ENCODE peak calls at places on chromosome 19, in seven cellular contexts. X is stimulated activated effector memory CD8-positive, alpha-beta T cell treated with anti-CD3 and anti-CD28 coated beads, Interleukin-12 subunit alpha, Interleukin-12 subunit beta, amount 100 ng/mL, for 72 hours; Q is NCI-H1105; K is kidney tubule cell; H is CD8-positive, alpha-beta memory T cell; V is NCI-H446 treated with DMSO at 0.1 percent for 48 hours; U is AG04450. P is an unnamed sample.

GRCh38 chr19:11323601-11324078 is 15.8 kb downstream of the RAB3D start:
- DNase-seq in K (no peak), H (no peak), U (no peak), Q (no peak), X (no peak), V (no peak), P (no peak)

GRCh38 chr19:18513868-18514267 is 8.0 kb downstream of the ELL start:
- DNase-seq in K (no peak), X (no peak), U (no peak), Q (no peak), H (no peak), V (no peak), P (no peak)

GRCh38 chr19:45637890-45638667 is 1.1 kb downstream of the EML2 start:
- DNase-seq in H (no peak), Q (no peak), K (peak), V (no peak), X (no peak), U (no peak), P (peak)

GRCh38 chr19:45408830-45409593 is 2.6 kb downstream of the POLR1G start:
- DNase-seq in U (no peak), K (no peak), X (no peak), Q (no peak), V (no peak), H (no peak), P (no peak)

GRCh38 chr19:6723738-6724137 is 3.3 kb upstream of the C3 start:
- DNase-seq in V (no peak), K (peak), Q (no peak), U (no peak), X (no peak), H (no peak), P (peak)

GRCh38 chr19:37699057-37699456 is 20.5 kb downstream of the ZNF607 start:
- DNase-seq in K (peak), X (no peak), U (no peak), H (no peak), V (no peak), Q (no peak), P (no peak)

GRCh38 chr19:29308977-29309520 is 96.1 kb upstream of the UQCRFS1 start:
- DNase-seq in H (no peak), V (no peak), X (no peak), U (no peak), Q (peak), K (no peak), P (no peak)

GRCh38 chr19:5254944-5255343 is 85.7 kb downstream of the PTPRS start:
- DNase-seq in K (no peak), X (no peak), H (no peak), U (no peak), V (no peak), Q (no peak), P (no peak)

GRCh38 chr19:48064509-48064908 is 20.6 kb upstream of the CABP5 start:
- DNase-seq in U (no peak), X (no peak), H (no peak), Q (no peak), V (no peak), K (peak), P (peak)

GRCh38 chr19:18607222-18608101 is 863 bp upstream of the CRLF1 start:
- DNase-seq in H (no peak), U (no peak), X (no peak), K (no peak), Q (no peak), V (no peak), P (no peak)

P was measured in amniotic epithelial cell.